ENCODE peak calls at places on chromosome X, in nine cellular contexts. T is CD4-positive, alpha-beta T cell; J is lower lobe of right lung; C is GM23248; S is cardiac muscle cell; N is aorta; G is dorsolateral prefrontal cortex; E is astrocyte; M is left lung. I is an unnamed sample. For H3K27me3, the result is how much of the 10 kb centered on the place peaks cover.

GRCh38 chrX:6777211-6778002 is 242.5 kb upstream of the VCX3A start:
- DNase-seq in T (no peak), J (no peak), C (no peak), S (no peak), N (no peak), G (no peak), E (no peak), M (no peak), I (no peak)

GRCh38 chrX:148499638-148500427 is 584 bp upstream of the AFF2 start:
- DNase-seq in T (no peak), J (peak), C (no peak), S (no peak), N (peak), G (peak), E (no peak), M (no peak), I (no peak)

GRCh38 chrX:139850968-139851367 is 81.9 kb downstream of the ATP11C start:
- DNase-seq in T (no peak), J (no peak), C (no peak), S (no peak), N (no peak), G (no peak), E (no peak), M (no peak), I (no peak)

GRCh38 chrX:46477435-46477834 is 67.8 kb downstream of the ZNF674 start:
- DNase-seq in T (no peak), J (no peak), C (peak), S (peak), N (no peak), G (no peak), E (peak), M (no peak), I (no peak)

GRCh38 chrX:22534643-22535042 is 261.9 kb downstream of the CBLL2 start:
- DNase-seq in T (no peak), J (no peak), C (peak), S (peak), N (peak), G (no peak), E (peak), M (no peak), I (peak)

GRCh38 chrX:45424341-45424740 is 223.7 kb upstream of the DIPK2B start:
- DNase-seq in T (no peak), J (no peak), C (peak), S (no peak), N (no peak), G (no peak), E (no peak), M (no peak), I (no peak)

GRCh38 chrX:69238153-69238959 is 73.1 kb upstream of the PJA1 start:
- DNase-seq in T (no peak), J (no peak), C (peak), S (no peak), N (no peak), G (peak), E (no peak), M (no peak), I (no peak)

GRCh38 chrX:112211459-112211858 is 128.9 kb upstream of the TRPC5 start:
- DNase-seq in T (no peak), J (no peak), C (peak), S (no peak), N (no peak), G (no peak), E (peak), M (no peak), I (no peak)

GRCh38 chrX:147838465-147839131 is 73.1 kb upstream of the FMR1 start:
- DNase-seq in T (no peak), J (no peak), C (peak), S (no peak), N (no peak), G (no peak), E (no peak), M (no peak), I (no peak)

GRCh38 chrX:8027876-8028275 is 100.7 kb upstream of the PNPLA4 start:
- DNase-seq in T (no peak), J (no peak), C (no peak), S (no peak), N (no peak), G (no peak), E (no peak), M (no peak), I (no peak)

GRCh38 chrX:121221321-121221977 is 174.0 kb downstream of the GLUD2 start:
- DNase-seq in T (no peak), J (no peak), C (peak), S (peak), N (no peak), G (no peak), E (no peak), M (no peak), I (no peak)

GRCh38 chrX:46626566-46626965 is 53.0 kb downstream of the CHST7 start:
- DNase-seq in T (no peak), J (peak), C (no peak), S (peak), N (peak), G (no peak), E (no peak), M (peak), I (no peak)

GRCh38 chrX:78388663-78389062 is 61.3 kb upstream of the CYSLTR1 start:
- DNase-seq in T (no peak), J (no peak), C (no peak), S (no peak), N (no peak), G (no peak), E (no peak), M (no peak), I (no peak)

GRCh38 chrX:48472851-48473717 is 2.9 kb upstream of the FTSJ1 start:
- DNase-seq in T (no peak), J (no peak), C (no peak), S (no peak), N (no peak), G (no peak), E (no peak), M (no peak), I (no peak)

GRCh38 chrX:16196829-16197228 is 29.5 kb downstream of the MAGEB17 start:
- DNase-seq in T (no peak), J (no peak), C (no peak), S (no peak), N (no peak), G (no peak), E (no peak), M (no peak), I (no peak)

GRCh38 chrX:13078739-13079444 is 34.5 kb upstream of the FAM9C start:
- DNase-seq in T (no peak), J (no peak), C (peak), S (peak), N (peak), G (no peak), E (peak), M (no peak), I (no peak)

GRCh38 chrX:103155201-103155600 is 59.7 kb upstream of the BEX4 start:
- DNase-seq in T (no peak), J (no peak), C (peak), S (peak), N (no peak), G (no peak), E (no peak), M (no peak), I (no peak)

GRCh38 chrX:314781-315595 is 3.6 kb downstream of the GTPBP6 start:
- DNase-seq in T (no peak), J (peak), C (no peak), S (no peak), N (peak), G (no peak), E (no peak), M (peak), I (no peak)

GRCh38 chrX:107654778-107655761 is 26.8 kb downstream of the PRPS1 start:
- DNase-seq in T (peak), J (peak), C (peak), S (peak), N (peak), G (no peak), E (peak), M (peak), I (peak)

GRCh38 chrX:33447285-33447684 is 235.9 kb upstream of the DMD start:
- DNase-seq in T (no peak), J (no peak), C (no peak), S (no peak), N (no peak), G (no peak), E (no peak), M (no peak), I (no peak)

GRCh38 chrX:7515681-7516413 is 327.1 kb upstream of the VCX start:
- DNase-seq in T (no peak), J (no peak), C (peak), S (no peak), N (no peak), G (no peak), E (no peak), M (no peak), I (no peak)

GRCh38 chrX:97027384-97027922 is 143.7 kb downstream of the RPA4 start:
- DNase-seq in T (no peak), J (no peak), C (no peak), S (no peak), N (no peak), G (no peak), E (peak), M (no peak), I (no peak)

GRCh38 chrX:18676470-18676869 is 4.6 kb upstream of the RS1 start:
- DNase-seq in T (no peak), J (no peak), C (no peak), S (peak), N (no peak), G (no peak), E (no peak), M (no peak), I (no peak)

GRCh38 chrX:15512401-15512965 is 11.9 kb downstream of the BMX start:
- DNase-seq in T (no peak), J (no peak), C (peak), S (no peak), N (no peak), G (no peak), E (no peak), M (no peak), I (no peak)

GRCh38 chrX:33725556-33726232 is 406.4 kb downstream of the FAM47A start:
- DNase-seq in T (no peak), J (peak), C (no peak), S (no peak), N (no peak), G (no peak), E (no peak), M (peak), I (no peak)

GRCh38 chrX:7112071-7112470 is 35.4 kb upstream of the STS start:
- DNase-seq in T (no peak), J (no peak), C (no peak), S (no peak), N (no peak), G (no peak), E (no peak), M (no peak), I (no peak)

GRCh38 chrX:13473666-13474516 is 95.5 kb upstream of the EGFL6 start:
- DNase-seq in T (peak), J (no peak), C (peak), S (peak), N (no peak), G (no peak), E (no peak), M (no peak), I (no peak)

GRCh38 chrX:150517303-150517896 is 51.0 kb upstream of the MTM1 start:
- DNase-seq in T (no peak), J (no peak), C (peak), S (peak), N (no peak), G (no peak), E (no peak), M (no peak), I (peak)

GRCh38 chrX:16804923-16805464 is 18.7 kb downstream of the TXLNG start:
- DNase-seq in T (no peak), J (no peak), C (no peak), S (no peak), N (no peak), G (no peak), E (no peak), M (no peak), I (no peak)

GRCh38 chrX:54838583-54838982 is 31.0 kb downstream of the MAGED2 start:
- DNase-seq in T (no peak), J (no peak), C (no peak), S (no peak), N (no peak), G (no peak), E (no peak), M (no peak), I (no peak)

GRCh38 chrX:30343206-30343605 is 34.0 kb upstream of the NR0B1 start:
- DNase-seq in T (no peak), J (no peak), C (no peak), S (no peak), N (no peak), G (no peak), E (no peak), M (no peak), I (no peak)

GRCh38 chrX:153793291-153793690 is 884 bp downstream of the IDH3G start:
- DNase-seq in T (no peak), J (no peak), C (no peak), S (peak), N (no peak), G (no peak), E (no peak), M (no peak), I (no peak)
- H3K27ac ChIP-seq in T (peak), J (peak), C (peak), S (peak), N (no peak), G (peak), E (peak), M (peak), I (peak)

DNA sequence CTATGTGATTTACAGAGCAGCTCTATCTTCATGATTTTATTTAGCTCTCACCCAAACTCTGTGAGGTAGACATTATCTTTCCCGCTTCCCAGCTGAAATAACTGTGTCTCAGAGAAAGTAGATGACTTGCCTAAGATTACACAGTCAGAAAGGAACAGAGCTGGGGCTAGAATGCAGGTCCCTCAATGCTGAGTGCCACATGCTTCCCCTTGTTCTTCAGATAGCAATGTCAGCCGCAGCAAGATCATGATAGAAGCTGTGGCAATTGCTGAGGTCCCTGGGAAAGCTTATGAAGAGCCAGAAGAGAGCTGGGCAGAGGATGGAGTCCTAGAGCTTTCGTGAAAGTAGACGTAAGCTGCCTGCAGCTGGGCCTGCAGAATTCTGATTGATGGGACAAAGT is 11.1 kb upstream of the GABRE start:
- DNase-seq in T (no peak), J (no peak), C (no peak), S (no peak), N (no peak), G (no peak), E (no peak), M (no peak), I (no peak)
- H3K27me3 ChIP-seq in T (under half), J (under half), C (under half), S (under half), N (under half), G (under half), E (under half), M (under half), I (under half)

GRCh38 chrX:101217689-101218088 is 1.9 kb upstream of the DRP2 start:
- DNase-seq in T (no peak), J (no peak), C (no peak), S (no peak), N (no peak), G (no peak), E (no peak), M (no peak), I (no peak)

GRCh38 chrX:101219840-101220191 is 230 bp downstream of the DRP2 start:
- DNase-seq in T (no peak), J (no peak), C (peak), S (peak), N (no peak), G (peak), E (peak), M (no peak), I (no peak)

GRCh38 chrX:101223226-101223625 is 3.6 kb downstream of the DRP2 start:
- DNase-seq in T (no peak), J (no peak), C (no peak), S (no peak), N (no peak), G (no peak), E (no peak), M (no peak), I (no peak)

GRCh38 chrX:101220881-101221280 is 1.3 kb downstream of the DRP2 start:
- DNase-seq in T (no peak), J (no peak), C (no peak), S (no peak), N (no peak), G (no peak), E (no peak), M (no peak), I (no peak)

GRCh38 chrX:101219116-101219839 is at the start of gene DRP2:
- DNase-seq in T (no peak), J (no peak), C (peak), S (no peak), N (no peak), G (no peak), E (peak), M (no peak), I (no peak)
- H3K27ac ChIP-seq in T (no peak), J (no peak), C (peak), S (peak), N (no peak), G (no peak), E (peak), M (no peak), I (peak)

GRCh38 chrX:153648358-153649177 is 1.6 kb downstream of the DUSP9 start:
- DNase-seq in T (no peak), J (peak), C (no peak), S (no peak), N (peak), G (no peak), E (no peak), M (peak), I (no peak)

GRCh38 chrX:153645921-153646481 is 1.0 kb upstream of the DUSP9 start:
- DNase-seq in T (no peak), J (peak), C (no peak), S (no peak), N (no peak), G (peak), E (no peak), M (no peak), I (no peak)

GRCh38 chrX:153649178-153649914 is 2.3 kb downstream of the DUSP9 start:
- DNase-seq in T (no peak), J (peak), C (peak), S (peak), N (peak), G (peak), E (no peak), M (peak), I (no peak)

GRCh38 chrX:153646620-153647373 is at the start of gene DUSP9:
- DNase-seq in T (no peak), J (peak), C (peak), S (peak), N (peak), G (peak), E (no peak), M (peak), I (no peak)

GRCh38 chrX:153647461-153648357 is 706 bp downstream of the DUSP9 start:
- DNase-seq in T (no peak), J (peak), C (peak), S (no peak), N (peak), G (peak), E (no peak), M (peak), I (no peak)
- H3K27me3 ChIP-seq in T (under half), J (half or more), C (under half), S (half or more), N (under half), G (under half), E (under half), M (half or more), I (under half)

DNA sequence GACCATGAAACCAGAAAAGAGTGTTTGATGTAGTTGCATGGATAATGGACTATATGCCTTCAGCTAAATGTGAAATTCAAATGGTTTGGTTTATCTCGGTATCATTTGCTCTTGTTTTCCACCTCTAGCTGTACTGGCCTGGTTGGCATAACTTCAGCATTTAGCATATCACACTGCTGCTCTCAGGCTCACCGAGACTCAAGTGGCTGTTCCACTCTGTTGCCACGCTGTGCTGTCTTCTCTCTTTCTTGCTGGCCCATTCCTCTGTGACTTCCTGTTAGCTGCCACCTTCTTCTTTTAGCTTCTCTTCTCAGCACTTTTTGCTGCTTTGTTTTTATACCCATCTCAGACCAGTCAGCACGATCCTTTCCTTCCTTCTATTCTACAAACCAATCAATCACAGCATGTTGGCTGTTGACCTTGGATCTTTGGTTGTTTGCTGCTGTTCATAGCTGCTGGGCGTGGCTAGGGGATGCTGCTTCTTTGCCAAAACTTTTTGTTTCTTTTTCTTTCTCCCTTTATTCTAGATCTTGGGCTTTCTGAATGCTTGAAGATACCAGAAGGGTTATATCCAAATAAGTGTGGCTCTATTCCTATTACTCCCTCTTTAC is 24.0 kb downstream of the INTS6L start:
- DNase-seq in T (no peak), J (no peak), C (no peak), S (no peak), N (no peak), G (no peak), E (no peak), M (no peak), I (no peak)
- H3K27ac ChIP-seq in T (no peak), J (no peak), C (no peak), S (no peak), N (no peak), G (no peak), E (no peak), M (no peak), I (no peak)

DNA sequence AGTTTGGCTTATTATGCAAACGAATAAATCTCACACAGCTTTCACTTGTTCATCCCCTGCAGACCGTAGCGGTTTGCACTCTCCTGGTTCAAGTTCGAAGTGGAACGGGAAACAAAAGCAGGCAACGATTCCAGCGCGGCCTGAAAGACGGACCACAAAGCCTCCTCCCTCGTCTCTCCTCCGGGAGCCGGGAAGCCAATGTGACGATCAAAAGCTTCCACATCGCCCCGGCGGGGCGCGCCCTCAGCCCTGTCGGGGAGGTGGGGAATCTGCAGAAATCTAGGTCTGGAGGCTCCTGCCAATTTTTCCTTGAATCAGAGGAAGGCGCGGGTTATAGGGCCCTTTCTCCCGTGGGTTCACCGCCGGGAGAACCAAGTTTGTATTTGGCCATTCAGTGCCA is 16.9 kb upstream of the ZIC3 start:
- DNase-seq in T (no peak), J (no peak), C (no peak), S (no peak), N (no peak), G (no peak), E (no peak), M (no peak), I (no peak)
- H3K27me3 ChIP-seq in T (half or more), J (half or more), C (under half), S (half or more), N (under half), G (under half), E (under half), M (half or more), I (under half)

DNA sequence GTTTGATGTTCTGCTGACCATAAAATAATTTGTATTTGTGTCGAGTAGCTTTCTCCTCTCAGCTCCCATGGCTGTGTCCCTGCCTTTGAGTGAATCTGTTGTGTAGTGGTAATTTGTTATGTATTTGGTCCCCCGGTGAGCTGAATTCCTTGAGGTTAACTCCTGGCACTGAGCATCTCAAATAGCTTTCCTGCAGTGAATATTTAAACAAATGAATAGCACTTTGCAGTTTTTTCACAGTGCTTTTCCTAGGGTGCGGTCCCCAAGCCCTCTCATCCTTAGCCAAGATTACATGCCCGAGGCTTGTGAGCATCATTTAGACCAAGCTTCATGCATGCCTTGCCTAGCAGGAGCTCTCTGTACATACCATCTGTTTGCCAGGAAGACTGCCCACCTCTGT is 74.2 kb downstream of the CLDN34 start:
- DNase-seq in T (no peak), J (no peak), C (peak), S (no peak), N (no peak), G (no peak), E (peak), M (no peak), I (no peak)
- H3K27ac ChIP-seq in T (no peak), J (no peak), C (no peak), S (no peak), N (no peak), G (no peak), E (no peak), M (no peak), I (no peak)

I was measured in AG04450.